ENCODE peak calls at places on chromosome 5, in four cellular contexts. C is AG08396, N is H54, Y is HFFc6. I is an unnamed sample.

GRCh38 chr5:33938881-33939280 is 2.7 kb downstream of the RXFP3 start:
- DNase-seq in C (no peak), N (no peak), Y (no peak), I (no peak)

GRCh38 chr5:87536365-87536764 is 123.6 kb upstream of the CCNH start:
- DNase-seq in C (no peak), N (no peak), Y (no peak), I (no peak)

GRCh38 chr5:144042157-144042556 is 128.3 kb downstream of the YIPF5 start:
- DNase-seq in C (peak), N (no peak), Y (no peak), I (no peak)

GRCh38 chr5:179504191-179504590 is 46.2 kb upstream of the RUFY1 start:
- DNase-seq in C (no peak), N (no peak), Y (no peak), I (no peak)

GRCh38 chr5:96384353-96384752 is 48.7 kb downstream of the PCSK1 start:
- DNase-seq in C (peak), N (peak), Y (peak), I (peak)

GRCh38 chr5:122099060-122099790 is 21.2 kb upstream of the LOX start:
- DNase-seq in C (peak), N (no peak), Y (peak), I (no peak)

GRCh38 chr5:119063579-119064379 is 7.1 kb upstream of the DMXL1 start:
- DNase-seq in C (no peak), N (no peak), Y (no peak), I (peak)

GRCh38 chr5:9832921-9833320 is 202.8 kb upstream of the TAS2R1 start:
- DNase-seq in C (no peak), N (no peak), Y (no peak), I (no peak)

GRCh38 chr5:1763548-1763911 is 36.1 kb downstream of the MRPL36 start:
- DNase-seq in C (peak), N (peak), Y (peak), I (no peak)

GRCh38 chr5:148586796-148587195 is 67.5 kb downstream of the HTR4 start:
- DNase-seq in C (no peak), N (no peak), Y (no peak), I (no peak)

GRCh38 chr5:59724482-59725392 is 168.8 kb downstream of the PDE4D start:
- DNase-seq in C (peak), N (peak), Y (peak), I (no peak)

GRCh38 chr5:58366461-58366860 is 93.4 kb downstream of the PLK2 start:
- DNase-seq in C (peak), N (peak), Y (peak), I (no peak)

GRCh38 chr5:80714570-80715298 is 60.0 kb upstream of the DHFR start:
- DNase-seq in C (no peak), N (no peak), Y (no peak), I (no peak)

GRCh38 chr5:100609594-100609993 is 74.4 kb downstream of the FAM174A start:
- DNase-seq in C (no peak), N (no peak), Y (no peak), I (no peak)

GRCh38 chr5:168215646-168216045 is 75.8 kb upstream of the WWC1 start:
- DNase-seq in C (no peak), N (no peak), Y (no peak), I (no peak)

GRCh38 chr5:179345429-179346321 is at the start of gene ADAMTS2:
- DNase-seq in C (peak), N (no peak), Y (no peak), I (peak)

GRCh38 chr5:157915638-157916037 is 56.7 kb upstream of the CLINT1 start:
- DNase-seq in C (no peak), N (no peak), Y (no peak), I (peak)

GRCh38 chr5:2381861-2382260 is 369.6 kb downstream of the IRX2 start:
- DNase-seq in C (no peak), N (no peak), Y (no peak), I (no peak)

GRCh38 chr5:125235995-125236394 is 489.6 kb upstream of the ZNF608 start:
- DNase-seq in C (no peak), N (no peak), Y (no peak), I (no peak)

GRCh38 chr5:111143910-111144309 is 51.8 kb downstream of the WDR36 start:
- DNase-seq in C (peak), N (no peak), Y (peak), I (no peak)

GRCh38 chr5:40879163-40879942 is 29.9 kb upstream of the C7 start:
- DNase-seq in C (peak), N (peak), Y (peak), I (peak)

GRCh38 chr5:83001788-83002381 is 75.3 kb downstream of the TMEM167A start:
- DNase-seq in C (no peak), N (no peak), Y (no peak), I (no peak)

GRCh38 chr5:149152317-149152746 is 11.0 kb downstream of the ABLIM3 start:
- DNase-seq in C (no peak), N (no peak), Y (peak), I (no peak)

GRCh38 chr5:10167806-10168205 is 81.9 kb downstream of the ATPSCKMT start:
- DNase-seq in C (no peak), N (no peak), Y (no peak), I (no peak)

GRCh38 chr5:76709762-76710161 is 6.2 kb upstream of the F2R start:
- DNase-seq in C (peak), N (no peak), Y (peak), I (no peak)

GRCh38 chr5:138784590-138784989 is 31.4 kb downstream of the CTNNA1 start:
- DNase-seq in C (peak), N (no peak), Y (no peak), I (no peak)

I was measured in Ammon's horn.